ENCODE peak calls at places on chromosomes 5 and 9, in nine cellular contexts. One of them, this sample, is unnamed.

GRCh38 chr5:176596689-176597416 is 13.1 kb downstream of the GPRIN1 start:
- DNase-seq in transverse colon: peak
- DNase-seq in foreskin fibroblast: peak
- DNase-seq in B cell: peak
- DNase-seq in GM13976: peak
- DNase-seq in A549: no peak
- DNase-seq in right atrium auricular region: no peak
- DNase-seq in WTC11: peak
- DNase-seq in heart right ventricle: no peak
- DNase-seq in this sample: no peak

GRCh38 chr5:142323480-142324376 is 1.1 kb downstream of the SPRY4 start:
- DNase-seq in GM13976: no peak
- DNase-seq in transverse colon: peak
- DNase-seq in WTC11: no peak
- DNase-seq in B cell: no peak
- DNase-seq in foreskin fibroblast: no peak
- DNase-seq in A549: peak
- DNase-seq in right atrium auricular region: no peak
- DNase-seq in heart right ventricle: no peak
- DNase-seq in this sample: no peak

GRCh38 chr5:35783551-35783950 is 73.1 kb upstream of the IL7R start:
- DNase-seq in B cell: no peak
- DNase-seq in GM13976: no peak
- DNase-seq in transverse colon: no peak
- DNase-seq in foreskin fibroblast: no peak
- DNase-seq in A549: no peak
- DNase-seq in right atrium auricular region: no peak
- DNase-seq in heart right ventricle: no peak
- DNase-seq in WTC11: no peak
- DNase-seq in this sample: no peak

GRCh38 chr9:16653491-16654407 is 216.7 kb downstream of the BNC2 start:
- DNase-seq in A549: no peak
- DNase-seq in heart right ventricle: peak
- DNase-seq in WTC11: no peak
- DNase-seq in B cell: no peak
- DNase-seq in foreskin fibroblast: no peak
- DNase-seq in transverse colon: peak
- DNase-seq in GM13976: no peak
- DNase-seq in right atrium auricular region: peak
- DNase-seq in this sample: no peak

GRCh38 chr9:89418882-89419641 is 78.9 kb downstream of the SEMA4D start:
- DNase-seq in transverse colon: peak
- DNase-seq in B cell: peak
- DNase-seq in GM13976: peak
- DNase-seq in foreskin fibroblast: no peak
- DNase-seq in A549: no peak
- DNase-seq in heart right ventricle: no peak
- DNase-seq in WTC11: no peak
- DNase-seq in right atrium auricular region: no peak
- DNase-seq in this sample: no peak

GRCh38 chr9:7844283-7844682 is 44.7 kb upstream of the DMAC1 start:
- DNase-seq in A549: no peak
- DNase-seq in B cell: peak
- DNase-seq in WTC11: no peak
- DNase-seq in heart right ventricle: no peak
- DNase-seq in transverse colon: no peak
- DNase-seq in GM13976: peak
- DNase-seq in foreskin fibroblast: no peak
- DNase-seq in right atrium auricular region: no peak
- DNase-seq in this sample: no peak

GRCh38 chr5:399296-400281 is 43.4 kb upstream of the EXOC3 start:
- DNase-seq in B cell: peak
- DNase-seq in WTC11: peak
- DNase-seq in foreskin fibroblast: peak
- DNase-seq in GM13976: peak
- DNase-seq in heart right ventricle: peak
- DNase-seq in A549: peak
- DNase-seq in transverse colon: peak
- DNase-seq in right atrium auricular region: peak
- DNase-seq in this sample: peak

GRCh38 chr5:176466245-176466871 is 18.2 kb downstream of the FAF2 start:
- DNase-seq in B cell: no peak
- DNase-seq in right atrium auricular region: no peak
- DNase-seq in WTC11: no peak
- DNase-seq in transverse colon: no peak
- DNase-seq in heart right ventricle: no peak
- DNase-seq in foreskin fibroblast: peak
- DNase-seq in A549: no peak
- DNase-seq in GM13976: no peak
- DNase-seq in this sample: no peak

GRCh38 chr5:119452373-119453044 is at the start of gene HSD17B4:
- DNase-seq in WTC11: peak
- DNase-seq in foreskin fibroblast: peak
- DNase-seq in A549: peak
- DNase-seq in GM13976: peak
- DNase-seq in transverse colon: peak
- DNase-seq in right atrium auricular region: peak
- DNase-seq in heart right ventricle: peak
- DNase-seq in B cell: peak
- DNase-seq in this sample: peak

GRCh38 chr5:119453045-119453383 is 717 bp downstream of the HSD17B4 start:
- DNase-seq in heart right ventricle: no peak
- DNase-seq in WTC11: no peak
- DNase-seq in GM13976: no peak
- DNase-seq in foreskin fibroblast: peak
- DNase-seq in transverse colon: peak
- DNase-seq in right atrium auricular region: peak
- DNase-seq in B cell: no peak
- DNase-seq in A549: peak
- DNase-seq in this sample: no peak

GRCh38 chr5:119449882-119450281 is 2.4 kb upstream of the HSD17B4 start:
- DNase-seq in A549: no peak
- DNase-seq in transverse colon: no peak
- DNase-seq in B cell: no peak
- DNase-seq in GM13976: no peak
- DNase-seq in WTC11: no peak
- DNase-seq in foreskin fibroblast: no peak
- DNase-seq in heart right ventricle: no peak
- DNase-seq in right atrium auricular region: no peak
- DNase-seq in this sample: no peak

GRCh38 chr5:119452060-119452372 is 281 bp upstream of the HSD17B4 start:
- DNase-seq in GM13976: no peak
- DNase-seq in WTC11: no peak
- DNase-seq in A549: no peak
- DNase-seq in foreskin fibroblast: no peak
- DNase-seq in B cell: no peak
- DNase-seq in transverse colon: no peak
- DNase-seq in heart right ventricle: no peak
- DNase-seq in right atrium auricular region: no peak
- DNase-seq in this sample: no peak

DNA sequence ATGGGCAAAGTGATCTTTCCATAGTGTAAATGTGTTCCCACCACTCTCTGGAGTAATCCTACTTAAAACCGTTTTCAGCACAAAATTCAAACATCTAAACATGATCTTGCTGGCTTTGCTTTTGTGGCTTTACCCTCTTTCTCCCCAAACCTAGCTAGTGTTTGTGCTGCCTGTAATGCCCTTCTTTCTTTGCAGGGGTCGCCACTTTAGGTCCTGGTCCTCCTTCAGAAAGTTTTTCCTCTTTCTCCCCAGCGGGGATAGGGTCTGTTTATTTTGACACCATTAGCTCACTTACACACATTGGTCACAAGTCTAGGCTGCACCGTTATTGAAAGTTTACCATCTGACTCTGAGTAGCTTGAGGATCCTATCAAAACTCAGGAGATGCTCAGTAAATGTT is 736 bp upstream of the HSD17B4 start:
- DNase-seq in foreskin fibroblast: no peak
- DNase-seq in GM13976: no peak
- DNase-seq in right atrium auricular region: no peak
- DNase-seq in WTC11: no peak
- DNase-seq in B cell: no peak
- DNase-seq in heart right ventricle: no peak
- DNase-seq in A549: no peak
- DNase-seq in transverse colon: no peak
- DNase-seq in this sample: no peak
- TF ChIP-seq CTCF in foreskin fibroblast: no peak
- TF ChIP-seq CTCF in GM13976: no peak
- TF ChIP-seq CTCF in right atrium auricular region: no peak
- TF ChIP-seq CTCF in WTC11: peak
- TF ChIP-seq CTCF in B cell: no peak
- TF ChIP-seq CTCF in heart right ventricle: no peak
- TF ChIP-seq CTCF in A549: no peak
- TF ChIP-seq CTCF in transverse colon: no peak
- TF ChIP-seq CTCF in this sample: no peak

GRCh38 chr5:159533197-159533596 is 202.9 kb upstream of the IL12B start:
- DNase-seq in WTC11: no peak
- DNase-seq in foreskin fibroblast: peak
- DNase-seq in B cell: no peak
- DNase-seq in GM13976: no peak
- DNase-seq in right atrium auricular region: no peak
- DNase-seq in transverse colon: no peak
- DNase-seq in heart right ventricle: no peak
- DNase-seq in A549: no peak
- DNase-seq in this sample: no peak

GRCh38 chr5:159527546-159527945 is 197.3 kb upstream of the IL12B start:
- DNase-seq in heart right ventricle: no peak
- DNase-seq in foreskin fibroblast: no peak
- DNase-seq in right atrium auricular region: no peak
- DNase-seq in WTC11: no peak
- DNase-seq in transverse colon: no peak
- DNase-seq in GM13976: no peak
- DNase-seq in A549: no peak
- DNase-seq in B cell: no peak
- DNase-seq in this sample: no peak

GRCh38 chr5:159536626-159537025 is 206.3 kb upstream of the IL12B start:
- DNase-seq in heart right ventricle: no peak
- DNase-seq in right atrium auricular region: no peak
- DNase-seq in WTC11: no peak
- DNase-seq in B cell: no peak
- DNase-seq in transverse colon: no peak
- DNase-seq in foreskin fibroblast: no peak
- DNase-seq in GM13976: no peak
- DNase-seq in A549: no peak
- DNase-seq in this sample: no peak

GRCh38 chr5:159536166-159536565 is 205.9 kb upstream of the IL12B start:
- DNase-seq in B cell: no peak
- DNase-seq in foreskin fibroblast: no peak
- DNase-seq in A549: no peak
- DNase-seq in heart right ventricle: no peak
- DNase-seq in WTC11: no peak
- DNase-seq in transverse colon: no peak
- DNase-seq in GM13976: no peak
- DNase-seq in right atrium auricular region: no peak
- DNase-seq in this sample: no peak

DNA sequence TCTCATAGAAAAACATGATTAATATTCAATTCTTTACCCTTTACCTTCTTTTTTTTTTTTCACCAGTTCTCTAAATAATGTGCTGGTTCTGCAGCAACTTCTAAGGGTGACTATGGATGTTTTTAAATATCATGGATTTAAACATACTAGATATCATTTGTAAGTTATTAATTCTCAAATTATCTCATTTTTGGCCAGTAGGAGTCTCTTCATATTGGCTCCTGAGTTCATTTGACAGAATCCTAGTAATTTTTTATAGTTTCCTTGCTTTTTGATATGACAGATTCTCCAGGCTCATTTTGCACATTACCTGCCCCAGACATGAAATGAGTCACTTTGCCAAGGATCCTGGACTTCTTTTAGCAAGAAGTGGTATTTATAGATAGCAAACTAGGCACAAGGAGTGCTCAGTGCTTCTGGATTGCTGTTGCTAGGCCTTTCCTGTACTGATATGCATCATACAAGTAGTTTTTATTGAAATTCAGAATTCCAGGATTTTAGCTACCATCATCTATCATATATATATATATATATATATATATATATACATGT is 201.3 kb upstream of the IL12B start:
- DNase-seq in WTC11: no peak
- DNase-seq in B cell: no peak
- DNase-seq in foreskin fibroblast: no peak
- DNase-seq in A549: no peak
- DNase-seq in right atrium auricular region: no peak
- DNase-seq in GM13976: no peak
- DNase-seq in transverse colon: no peak
- DNase-seq in heart right ventricle: no peak
- DNase-seq in this sample: no peak
- TF ChIP-seq CTCF in WTC11: no peak
- TF ChIP-seq CTCF in B cell: no peak
- TF ChIP-seq CTCF in foreskin fibroblast: peak
- TF ChIP-seq CTCF in A549: peak
- TF ChIP-seq CTCF in right atrium auricular region: peak
- TF ChIP-seq CTCF in GM13976: no peak
- TF ChIP-seq CTCF in transverse colon: no peak
- TF ChIP-seq CTCF in heart right ventricle: no peak
- TF ChIP-seq CTCF in this sample: peak

GRCh38 chr9:108410161-108410560 is 445.6 kb downstream of the ACTL7B start:
- DNase-seq in WTC11: no peak
- DNase-seq in A549: no peak
- DNase-seq in right atrium auricular region: no peak
- DNase-seq in GM13976: no peak
- DNase-seq in heart right ventricle: no peak
- DNase-seq in foreskin fibroblast: no peak
- DNase-seq in transverse colon: no peak
- DNase-seq in B cell: no peak
- DNase-seq in this sample: no peak
- TF ChIP-seq CTCF in WTC11: no peak
- TF ChIP-seq CTCF in A549: no peak
- TF ChIP-seq CTCF in right atrium auricular region: no peak
- TF ChIP-seq CTCF in GM13976: no peak
- TF ChIP-seq CTCF in heart right ventricle: no peak
- TF ChIP-seq CTCF in foreskin fibroblast: no peak
- TF ChIP-seq CTCF in transverse colon: no peak
- TF ChIP-seq CTCF in B cell: no peak
- TF ChIP-seq CTCF in this sample: no peak

GRCh38 chr5:61467766-61468482 is 135.9 kb downstream of the ZSWIM6 start:
- DNase-seq in foreskin fibroblast: no peak
- DNase-seq in transverse colon: no peak
- DNase-seq in GM13976: no peak
- DNase-seq in A549: no peak
- DNase-seq in WTC11: no peak
- DNase-seq in heart right ventricle: no peak
- DNase-seq in B cell: no peak
- DNase-seq in right atrium auricular region: no peak
- DNase-seq in this sample: no peak

GRCh38 chr5:61472172-61472958 is 140.3 kb downstream of the ZSWIM6 start:
- DNase-seq in A549: no peak
- DNase-seq in foreskin fibroblast: no peak
- DNase-seq in transverse colon: no peak
- DNase-seq in right atrium auricular region: no peak
- DNase-seq in B cell: no peak
- DNase-seq in WTC11: no peak
- DNase-seq in GM13976: no peak
- DNase-seq in heart right ventricle: no peak
- DNase-seq in this sample: no peak

GRCh38 chr5:61466017-61466416 is 134.0 kb downstream of the ZSWIM6 start:
- DNase-seq in foreskin fibroblast: no peak
- DNase-seq in B cell: no peak
- DNase-seq in GM13976: no peak
- DNase-seq in heart right ventricle: no peak
- DNase-seq in transverse colon: no peak
- DNase-seq in WTC11: no peak
- DNase-seq in right atrium auricular region: no peak
- DNase-seq in A549: no peak
- DNase-seq in this sample: no peak

GRCh38 chr5:61471352-61471751 is 139.3 kb downstream of the ZSWIM6 start:
- DNase-seq in right atrium auricular region: no peak
- DNase-seq in heart right ventricle: no peak
- DNase-seq in B cell: no peak
- DNase-seq in WTC11: no peak
- DNase-seq in A549: no peak
- DNase-seq in transverse colon: no peak
- DNase-seq in foreskin fibroblast: no peak
- DNase-seq in GM13976: no peak
- DNase-seq in this sample: no peak

GRCh38 chr5:61468483-61468865 is 136.4 kb downstream of the ZSWIM6 start:
- DNase-seq in heart right ventricle: no peak
- DNase-seq in foreskin fibroblast: no peak
- DNase-seq in A549: no peak
- DNase-seq in right atrium auricular region: no peak
- DNase-seq in GM13976: no peak
- DNase-seq in B cell: no peak
- DNase-seq in transverse colon: no peak
- DNase-seq in WTC11: no peak
- DNase-seq in this sample: no peak
- TF ChIP-seq CTCF in heart right ventricle: no peak
- TF ChIP-seq CTCF in foreskin fibroblast: no peak
- TF ChIP-seq CTCF in A549: peak
- TF ChIP-seq CTCF in right atrium auricular region: no peak
- TF ChIP-seq CTCF in GM13976: no peak
- TF ChIP-seq CTCF in B cell: no peak
- TF ChIP-seq CTCF in transverse colon: no peak
- TF ChIP-seq CTCF in WTC11: no peak
- TF ChIP-seq CTCF in this sample: peak

This sample was measured in type B pancreatic cell.